ENCODE peak calls at places on chromosomes 5 and 9, in five cellular contexts. D is PC-3, T is left ventricle myocardium inferior, W is vagina, O is psoas muscle. S is an unnamed sample. For H3K27me3, the result is how much of the 10 kb centered on the place peaks cover.

GRCh38 chr5:76386360-76386759 is 16.7 kb upstream of the IQGAP2 start:
- DNase-seq in T (no peak), D (no peak), W (no peak), O (no peak), S (no peak)

GRCh38 chr9:79023134-79023577 is 548.6 kb upstream of the TLE4 start:
- DNase-seq in O (no peak), T (no peak), W (no peak), D (peak), S (no peak)

GRCh38 chr5:72468606-72469005 is 38.6 kb downstream of the ZNF366 start:
- DNase-seq in T (no peak), W (no peak), D (no peak), O (no peak), S (no peak)

GRCh38 chr9:124257865-124258764 is at the start of gene NEK6:
- DNase-seq in T (peak), W (no peak), O (peak), D (peak), S (peak)

GRCh38 chr9:134433101-134433500 is 106.8 kb downstream of the RXRA start:
- DNase-seq in O (peak), T (no peak), D (peak), W (no peak), S (peak)

GRCh38 chr9:120372040-120372439 is 207.9 kb downstream of the CDK5RAP2 start:
- DNase-seq in O (no peak), W (no peak), D (no peak), T (no peak), S (no peak)

GRCh38 chr5:21784487-21784886 is 1068.7 kb downstream of the CDH12 start:
- DNase-seq in W (no peak), T (no peak), O (no peak), D (peak), S (no peak)

GRCh38 chr5:125595095-125595494 is 828.1 kb upstream of the GRAMD2B start:
- DNase-seq in O (peak), W (no peak), T (peak), D (no peak), S (no peak)

GRCh38 chr9:17807670-17808282 is 228.9 kb downstream of the SH3GL2 start:
- DNase-seq in D (no peak), W (no peak), T (no peak), O (no peak), S (no peak)

GRCh38 chr9:79524266-79524665 is 47.5 kb upstream of the TLE4 start:
- DNase-seq in D (peak), W (no peak), O (no peak), T (no peak), S (no peak)

GRCh38 chr5:177356756-177357458 is 817 bp upstream of the RGS14 start:
- DNase-seq in O (no peak), W (no peak), T (no peak), D (no peak), S (no peak)
- H3K4me3 ChIP-seq in O (no peak), W (no peak), T (no peak), D (peak), S (no peak)

DNA sequence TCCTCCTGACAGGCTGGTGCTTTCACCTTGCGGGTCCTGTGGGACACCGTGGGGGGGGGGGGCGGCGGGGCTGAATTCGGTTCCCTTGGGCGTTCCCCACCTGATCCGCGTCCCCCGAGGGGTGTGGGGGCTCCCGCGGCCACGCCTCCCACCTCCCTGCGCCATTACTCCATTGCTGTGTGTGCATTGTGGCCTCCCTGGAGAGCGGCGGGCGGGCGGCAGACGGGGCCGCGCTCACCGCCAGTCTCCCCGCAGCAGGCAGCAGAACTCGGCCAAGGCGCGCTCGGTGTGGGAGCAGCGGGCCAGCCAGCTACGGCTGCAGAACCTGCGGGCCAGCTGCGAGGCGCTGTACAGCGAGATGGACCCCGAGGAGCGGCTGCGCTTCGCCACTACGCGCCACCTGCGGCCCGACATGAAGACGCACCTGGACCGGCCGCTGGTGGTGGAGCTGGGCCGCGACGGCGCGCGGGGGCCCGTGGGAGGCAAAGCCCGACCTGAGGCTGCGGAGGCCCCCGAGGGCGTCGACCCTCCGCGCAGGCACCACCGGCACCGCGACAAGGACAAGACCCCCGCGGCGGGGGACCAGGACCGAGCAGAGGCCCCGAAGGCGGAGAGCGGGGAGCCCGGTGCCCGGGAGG is 145.3 kb downstream of the CACNA1B start:
- DNase-seq in W (peak), T (no peak), O (no peak), D (no peak), S (no peak)
- H3K27me3 ChIP-seq in W (under half), T (half or more), O (under half), D (under half), S (under half)

GRCh38 chr9:77161966-77162365 is 15.4 kb upstream of the VPS13A start:
- DNase-seq in T (no peak), O (no peak), D (no peak), W (no peak), S (no peak)
- H3K4me3 ChIP-seq in T (no peak), O (no peak), D (no peak), W (no peak), S (no peak)

GRCh38 chr5:168903082-168903481 is 323.9 kb upstream of the PANK3 start:
- DNase-seq in D (no peak), T (no peak), O (no peak), W (no peak), S (no peak)

GRCh38 chr5:168910874-168911273 is 331.7 kb upstream of the PANK3 start:
- DNase-seq in O (no peak), T (no peak), W (no peak), D (no peak), S (no peak)

DNA sequence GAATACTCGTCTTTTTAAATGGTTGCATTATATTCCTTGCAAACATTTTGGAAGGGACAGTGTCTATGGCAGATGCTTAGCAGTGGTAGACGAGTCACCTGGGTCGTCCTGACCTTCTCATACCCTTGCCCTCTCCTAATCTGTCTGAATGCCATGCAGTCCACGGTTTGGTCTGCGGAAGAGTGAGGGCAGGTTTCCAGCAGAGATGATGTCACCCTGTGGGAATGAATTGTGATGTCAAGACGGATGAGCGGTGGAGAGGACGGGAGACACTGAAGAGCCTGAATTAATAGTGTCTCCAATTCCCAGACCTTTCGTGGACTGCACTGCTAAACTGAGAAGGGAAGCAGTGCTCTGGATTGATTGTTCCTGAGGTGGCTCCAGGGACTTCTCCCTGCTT is 329.0 kb upstream of the PANK3 start:
- DNase-seq in O (no peak), D (no peak), T (peak), W (no peak), S (no peak)
- H3K27me3 ChIP-seq in O (under half), D (half or more), T (under half), W (under half), S (under half)

GRCh38 chr9:107759823-107760166 is 270.2 kb upstream of the KLF4 start:
- DNase-seq in D (no peak), W (peak), T (no peak), O (no peak), S (no peak)
- H3K4me3 ChIP-seq in D (no peak), W (no peak), T (no peak), O (no peak), S (no peak)

DNA sequence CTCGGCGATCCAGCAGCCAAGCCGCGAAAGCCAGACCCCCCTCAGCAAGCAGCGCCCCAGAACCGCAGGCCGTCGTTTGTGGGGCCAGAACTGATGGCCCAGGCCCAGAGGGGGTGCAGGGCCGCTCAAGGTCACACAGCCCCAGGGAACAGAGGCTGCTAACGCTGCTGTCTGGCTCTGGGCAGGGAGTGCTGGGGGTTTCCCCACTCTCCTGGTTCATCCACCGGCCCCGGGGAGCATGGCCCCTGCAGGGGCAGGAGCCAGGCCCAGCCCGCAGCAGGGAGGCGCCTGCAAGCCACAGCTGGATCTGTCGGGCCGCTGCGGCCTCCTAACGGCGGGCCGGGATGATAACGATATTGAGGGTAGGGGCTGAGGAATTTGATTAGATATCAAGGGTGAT is 64.8 kb upstream of the IGFBPL1 start:
- DNase-seq in W (no peak), D (no peak), O (no peak), T (no peak), S (no peak)
- H3K27me3 ChIP-seq in W (under half), D (under half), O (under half), T (under half), S (under half)

DNA sequence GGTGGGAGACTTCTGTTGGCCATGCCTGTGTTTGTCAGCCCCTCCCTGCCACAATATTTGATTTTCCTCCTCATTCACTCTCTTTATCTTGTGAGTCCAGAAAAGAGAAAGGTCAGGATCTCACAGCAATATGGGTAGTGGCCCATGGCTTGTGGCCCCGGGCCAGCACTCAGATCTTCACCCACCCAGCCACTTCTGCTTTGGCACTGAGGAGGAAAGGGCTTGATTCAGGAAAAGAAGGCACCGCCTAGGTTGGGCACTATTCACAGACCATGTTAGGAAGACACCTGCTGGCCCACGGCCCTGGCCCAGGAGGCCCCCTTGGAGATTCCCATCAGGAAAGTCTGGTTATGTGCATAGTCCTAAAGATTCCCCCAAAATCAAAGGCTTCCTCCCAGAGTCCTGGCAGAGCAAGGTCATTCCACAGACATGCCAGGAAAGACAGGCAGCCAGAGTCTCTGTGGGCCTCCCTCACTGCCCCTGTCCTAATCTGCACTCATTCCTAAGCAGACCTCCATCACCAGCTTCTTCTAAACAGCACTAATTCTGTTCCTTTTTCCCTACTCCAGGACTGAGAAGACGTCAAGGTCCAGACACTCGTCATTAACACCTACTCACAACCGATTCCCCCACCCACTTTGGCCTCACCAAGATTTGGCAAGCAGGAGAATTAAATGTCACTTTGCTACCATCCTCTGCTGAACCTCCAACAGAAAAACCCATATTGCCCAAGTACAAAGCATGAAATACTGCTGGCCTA is 179.3 kb downstream of the DEPDC1B start:
- DNase-seq in D (no peak), T (peak), O (peak), W (no peak), S (no peak)
- H3K4me3 ChIP-seq in D (no peak), T (no peak), O (no peak), W (no peak), S (no peak)

GRCh38 chr9:132216861-132217655 is 55.2 kb downstream of the NTNG2 start:
- DNase-seq in W (no peak), O (no peak), D (no peak), T (no peak), S (no peak)

GRCh38 chr9:132209263-132209662 is 47.4 kb downstream of the NTNG2 start:
- DNase-seq in D (no peak), O (no peak), W (no peak), T (no peak), S (no peak)

GRCh38 chr9:132210472-132211145 is 48.8 kb downstream of the NTNG2 start:
- DNase-seq in D (peak), O (no peak), W (no peak), T (no peak), S (peak)

GRCh38 chr9:132211570-132211969 is 49.7 kb downstream of the NTNG2 start:
- DNase-seq in W (no peak), D (no peak), O (no peak), T (no peak), S (no peak)

GRCh38 chr9:132214027-132214622 is 52.3 kb downstream of the NTNG2 start:
- DNase-seq in D (peak), O (peak), W (no peak), T (peak), S (peak)
- H3K27me3 ChIP-seq in D (under half), O (under half), W (under half), T (under half), S (under half)

GRCh38 chr9:136111910-136112309 is 6.8 kb downstream of the TMEM250 start:
- DNase-seq in T (no peak), D (no peak), W (no peak), O (no peak), S (no peak)
- H3K4me3 ChIP-seq in T (no peak), D (no peak), W (no peak), O (no peak), S (no peak)

S was measured in MG63.